ENCODE peak calls at places on chromosomes 6 and 20, in five cellular contexts. L is H9, D is IMR-90, Y is neuronal stem cell, Z is mesenchymal stem cell. S is an unnamed sample.

GRCh38 chr6:111423055-111423633 is 59.9 kb downstream of the REV3L start:
- DNase-seq in Y (no peak), Z (no peak), D (peak), L (no peak), S (no peak)

GRCh38 chr6:1724124-1724523 is 114.4 kb downstream of the FOXC1 start:
- DNase-seq in Y (no peak), Z (no peak), L (no peak), D (no peak), S (peak)

GRCh38 chr20:18628330-18628941 is 40.6 kb downstream of the DTD1 start:
- DNase-seq in D (no peak), Z (no peak), Y (no peak), L (peak), S (peak)

GRCh38 chr6:73675466-73676098 is 20.4 kb upstream of the CD109 start:
- DNase-seq in L (peak), D (peak), Z (peak), Y (peak), S (peak)

GRCh38 chr20:4813076-4813838 is 91.5 kb downstream of the PRND start:
- DNase-seq in D (no peak), Z (no peak), Y (no peak), L (no peak), S (no peak)

GRCh38 chr6:52126231-52126630 is 38.8 kb upstream of the PKHD1 start:
- DNase-seq in D (no peak), L (no peak), Y (no peak), Z (no peak), S (no peak)

GRCh38 chr6:25700841-25701240 is 48.8 kb downstream of the SCGN start:
- DNase-seq in Y (no peak), L (no peak), Z (no peak), D (no peak), S (peak)

GRCh38 chr20:35939264-35939663 is 15.0 kb downstream of the SCAND1 start:
- DNase-seq in L (no peak), Y (no peak), Z (no peak), D (peak), S (no peak)

GRCh38 chr6:85405175-85405852 is 44.6 kb upstream of the NT5E start:
- DNase-seq in D (peak), L (no peak), Z (no peak), Y (no peak), S (no peak)

GRCh38 chr6:136249336-136249735 is 775 bp downstream of the MTFR2 start:
- DNase-seq in Y (no peak), L (no peak), D (peak), Z (peak), S (no peak)

GRCh38 chr6:42046491-42047219 is 3.7 kb upstream of the TAF8 start:
- DNase-seq in L (no peak), Y (no peak), D (peak), Z (peak), S (no peak)

GRCh38 chr6:24990227-24990843 is 54.6 kb upstream of the RIPOR2 start:
- DNase-seq in Z (peak), D (peak), L (no peak), Y (no peak), S (no peak)

GRCh38 chr6:9168669-9169068 is 733.3 kb upstream of the SLC35B3 start:
- DNase-seq in Z (no peak), D (no peak), L (no peak), Y (no peak), S (no peak)

GRCh38 chr6:9173229-9173628 is 737.9 kb upstream of the SLC35B3 start:
- DNase-seq in Z (no peak), D (no peak), L (no peak), Y (no peak), S (peak)

GRCh38 chr6:9178066-9178465 is 742.7 kb upstream of the SLC35B3 start:
- DNase-seq in D (no peak), Z (no peak), L (no peak), Y (no peak), S (no peak)

DNA sequence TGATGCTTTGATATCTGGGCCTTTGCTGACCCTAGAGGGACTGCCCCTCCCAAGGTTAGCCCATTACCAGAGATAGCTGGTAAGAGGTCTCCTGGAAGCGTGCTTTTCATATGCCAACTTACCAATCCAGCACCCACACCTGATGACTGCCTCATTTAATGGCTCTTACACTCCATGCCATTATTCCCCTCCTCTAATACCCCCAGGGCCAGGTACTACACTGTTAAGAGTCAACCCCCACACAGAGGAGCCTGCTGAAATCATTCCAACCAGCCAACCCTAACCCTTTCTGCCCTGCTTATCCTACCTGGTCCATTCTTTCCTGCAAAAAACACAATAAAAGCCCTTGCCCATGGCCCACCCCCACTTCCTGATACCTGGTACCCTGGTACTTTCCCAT is 736.8 kb upstream of the SLC35B3 start:
- DNase-seq in Z (no peak), L (no peak), Y (no peak), D (no peak), S (no peak)
- H2BK15ac ChIP-seq in Z (no peak), L (no peak), Y (no peak), D (no peak), S (no peak)

DNA sequence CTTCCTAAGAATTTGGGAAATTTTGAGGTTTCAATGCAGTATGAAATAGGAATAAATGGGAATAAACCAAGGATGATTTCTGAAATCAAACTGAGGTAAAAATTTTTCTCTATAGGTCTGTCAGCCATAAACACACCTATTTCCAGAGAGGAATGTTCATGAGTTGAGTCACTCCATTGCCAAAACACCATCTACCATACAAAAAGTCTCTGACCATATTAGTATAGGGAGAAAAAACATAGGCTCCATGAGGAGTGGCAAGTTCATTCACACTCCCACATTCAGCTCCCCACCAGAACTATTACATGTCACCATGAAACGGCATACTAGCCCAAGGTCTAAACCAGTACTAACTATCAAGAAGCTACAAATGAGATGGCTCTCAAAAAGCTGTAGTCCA is 9.6 kb downstream of the ZNF318 start:
- DNase-seq in Z (no peak), D (no peak), Y (no peak), L (no peak), S (no peak)
- H3K27ac ChIP-seq in Z (no peak), D (no peak), Y (no peak), L (no peak), S (no peak)

GRCh38 chr20:44598413-44599290 is 16.3 kb downstream of the PKIG start:
- DNase-seq in Z (peak), Y (no peak), L (no peak), D (no peak), S (peak)
- H2BK120ac ChIP-seq in Z (peak), Y (no peak), L (no peak), D (peak), S (no peak)

GRCh38 chr6:39243809-39244208 is 14.5 kb upstream of the KCNK5 start:
- DNase-seq in Y (no peak), D (no peak), L (no peak), Z (no peak), S (no peak)
- H2BK15ac ChIP-seq in Y (no peak), D (no peak), L (no peak), Z (no peak), S (no peak)

DNA sequence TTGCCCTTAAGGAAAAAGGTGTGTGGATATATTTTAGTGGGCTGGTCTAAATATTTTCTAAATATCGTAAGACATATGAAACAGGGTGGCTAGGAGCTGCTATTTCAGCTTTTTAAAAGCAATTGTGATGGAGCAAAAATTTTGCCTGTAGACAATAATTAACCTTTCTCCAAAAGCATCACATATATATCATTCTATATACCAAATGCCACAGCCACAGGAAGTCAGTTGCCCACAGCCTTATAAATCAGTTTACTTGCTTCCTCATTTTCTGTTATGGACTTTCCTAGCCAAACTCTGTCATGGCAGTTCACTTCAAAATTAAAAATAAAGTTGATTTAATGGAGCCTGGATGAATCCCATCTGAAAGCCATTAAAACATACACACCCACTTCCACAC is 93.4 kb upstream of the NHSL1 start:
- DNase-seq in L (no peak), Y (no peak), Z (no peak), D (no peak), S (no peak)
- H3K27ac ChIP-seq in L (peak), Y (no peak), Z (peak), D (peak), S (no peak)

GRCh38 chr6:124530926-124531325 is 431.3 kb upstream of the RNF217 start:
- DNase-seq in Y (no peak), Z (no peak), D (no peak), L (no peak), S (no peak)

GRCh38 chr6:124535299-124535698 is 426.9 kb upstream of the RNF217 start:
- DNase-seq in D (no peak), Y (no peak), L (no peak), Z (peak), S (no peak)

GRCh38 chr6:124536157-124536556 is 426.1 kb upstream of the RNF217 start:
- DNase-seq in L (no peak), D (no peak), Z (no peak), Y (no peak), S (no peak)

GRCh38 chr6:124536792-124537191 is 425.4 kb upstream of the RNF217 start:
- DNase-seq in Z (peak), D (no peak), Y (no peak), L (no peak), S (no peak)

GRCh38 chr6:124535746-124536145 is 426.5 kb upstream of the RNF217 start:
- DNase-seq in D (no peak), Y (no peak), L (no peak), Z (peak), S (peak)
- H2BK120ac ChIP-seq in D (no peak), Y (no peak), L (no peak), Z (no peak), S (no peak)

GRCh38 chr6:27901801-27902200 is 10.4 kb downstream of the OR2B2 start:
- DNase-seq in D (no peak), L (no peak), Y (no peak), Z (no peak), S (no peak)

GRCh38 chr6:27897580-27898206 is 14.5 kb downstream of the OR2B2 start:
- DNase-seq in Z (no peak), Y (no peak), L (no peak), D (no peak), S (no peak)

GRCh38 chr6:27899543-27899942 is 12.7 kb downstream of the OR2B2 start:
- DNase-seq in Y (no peak), Z (no peak), L (no peak), D (no peak), S (no peak)

GRCh38 chr6:27908017-27908416 is 4.2 kb downstream of the OR2B2 start:
- DNase-seq in D (no peak), L (no peak), Z (no peak), Y (no peak), S (no peak)

DNA sequence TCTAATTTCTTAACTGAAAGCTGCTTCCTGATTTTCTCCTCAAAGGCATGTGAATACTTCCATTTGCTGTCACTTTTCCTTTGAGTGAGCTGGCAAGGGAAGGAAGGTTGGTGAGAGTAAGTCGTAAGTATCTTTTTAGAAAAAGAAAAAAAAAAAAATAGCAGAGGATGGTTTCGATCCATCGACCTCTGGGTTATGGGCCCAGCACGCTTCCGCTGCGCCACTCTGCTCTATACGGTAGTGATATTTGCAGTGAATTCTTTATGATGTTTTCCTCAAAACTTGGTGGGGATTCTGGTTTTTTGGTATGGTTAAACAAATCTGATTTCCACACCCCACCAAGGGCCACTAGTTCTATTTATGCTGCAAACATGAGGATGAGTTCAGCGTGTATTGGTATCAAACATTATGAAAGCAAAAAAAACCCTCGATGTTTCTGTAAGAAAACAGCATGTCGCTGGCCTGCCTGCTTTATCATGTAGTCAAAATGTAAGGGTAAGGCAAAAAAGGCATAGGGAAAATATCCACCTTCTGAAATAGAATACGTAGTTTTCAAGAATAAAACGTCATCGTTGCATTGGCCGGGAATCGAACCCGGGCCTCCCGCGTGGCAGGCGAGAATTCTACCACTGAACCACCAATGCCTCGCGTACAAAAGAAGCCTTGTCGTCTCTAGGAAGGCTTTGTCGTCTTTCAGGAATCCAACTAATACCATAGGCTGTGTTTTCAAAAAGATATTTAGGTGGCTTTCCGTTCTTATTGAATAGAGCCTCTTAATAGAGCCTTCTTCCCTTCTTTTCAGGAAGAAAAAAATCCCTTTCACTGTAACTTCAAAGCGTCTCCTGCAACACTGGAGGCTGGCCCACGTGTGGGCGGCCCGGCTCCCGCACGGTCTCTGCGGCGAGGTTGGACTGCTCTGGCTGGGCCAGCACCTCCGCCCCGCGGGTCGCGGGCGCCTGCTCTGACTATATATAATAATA is 9.6 kb downstream of the OR2B2 start:
- DNase-seq in Y (peak), L (peak), Z (peak), D (peak), S (peak)
- H2BK15ac ChIP-seq in Y (no peak), L (no peak), Z (no peak), D (no peak), S (no peak)

GRCh38 chr6:79964607-79965081 is 17.3 kb upstream of the ELOVL4 start:
- DNase-seq in L (no peak), Z (no peak), D (no peak), Y (no peak), S (no peak)
- H3K27ac ChIP-seq in L (no peak), Z (no peak), D (no peak), Y (no peak), S (no peak)

GRCh38 chr20:6006603-6006949 is 47.3 kb downstream of the LRRN4 start:
- DNase-seq in D (no peak), Y (no peak), Z (no peak), L (no peak), S (peak)
- H2BK120ac ChIP-seq in D (no peak), Y (no peak), Z (peak), L (no peak), S (peak)